ENCODE peak calls at places on chromosomes 2 and 18, in eight cellular contexts. F is SJCRH30; K is tibial artery; D is effector memory CD4-positive, alpha-beta T cell; U is dorsolateral prefrontal cortex; M is right atrium auricular region; R is CD4-positive, alpha-beta T cell; L is IMR-90. I is an unnamed sample.

GRCh38 chr2:119106301-119106897 is 52.2 kb downstream of the C1QL2 start:
- DNase-seq in F (peak; percentile 75), M (no peak), U (no peak), K (no peak), D (no peak), R (no peak), L (peak; percentile 33), I (peak; percentile 93)

GRCh38 chr2:198214108-198214736 is 409.8 kb downstream of the PLCL1 start:
- DNase-seq in L (no peak), F (no peak), U (no peak), R (no peak), K (no peak), D (no peak), M (no peak), I (no peak)

GRCh38 chr2:200839513-200839912 is 24.9 kb downstream of the CLK1 start:
- DNase-seq in L (no peak), F (no peak), M (no peak), D (no peak), K (no peak), R (no peak), U (no peak), I (peak; percentile 65)

GRCh38 chr2:184551631-184552030 is 46.7 kb upstream of the ZNF804A start:
- DNase-seq in F (peak; percentile 12), D (no peak), R (no peak), M (no peak), U (no peak), K (no peak), L (no peak), I (no peak)

GRCh38 chr2:117555965-117556364 is 258.5 kb upstream of the DDX18 start:
- DNase-seq in D (no peak), K (no peak), L (no peak), R (no peak), F (peak; percentile 49), M (no peak), U (no peak), I (no peak)

GRCh38 chr2:112830469-112830868 is 6.1 kb downstream of the IL1B start:
- DNase-seq in R (no peak), K (no peak), M (no peak), D (no peak), L (no peak), F (no peak), U (no peak), I (no peak)

GRCh38 chr2:235381261-235381912 is 112.5 kb upstream of the AGAP1 start:
- DNase-seq in F (no peak), D (no peak), K (no peak), M (no peak), L (peak; percentile 44), U (no peak), R (no peak), I (no peak)

GRCh38 chr2:222862068-222862914 is 1.5 kb downstream of the ACSL3 start:
- DNase-seq in U (no peak), R (no peak), L (peak; percentile 62), M (no peak), D (no peak), F (peak; percentile 62), K (no peak), I (no peak)

GRCh38 chr2:102367331-102367971 is 11.9 kb downstream of the IL18R1 start:
- DNase-seq in U (no peak), L (no peak), F (no peak), M (no peak), R (peak; percentile 18), D (peak; percentile 16), K (no peak), I (no peak)

GRCh38 chr2:231708773-231709635 is 679 bp downstream of the PTMA start:
- DNase-seq in U (no peak), M (no peak), K (no peak), F (peak; percentile 47), L (peak; percentile 31), D (peak; percentile 40), R (peak; percentile 42), I (peak; percentile 61)

GRCh38 chr2:11655495-11655894 is 14.5 kb downstream of the NTSR2 start:
- DNase-seq in L (no peak), F (no peak), U (no peak), D (no peak), R (no peak), M (no peak), K (no peak), I (no peak)

GRCh38 chr2:238763471-238763995 is 84.4 kb upstream of the TWIST2 start:
- DNase-seq in M (no peak), U (no peak), L (no peak), F (peak; percentile 97), K (no peak), R (no peak), D (no peak), I (no peak)

GRCh38 chr2:239211391-239212094 is 189.3 kb downstream of the HDAC4 start:
- DNase-seq in K (no peak), U (no peak), D (no peak), R (no peak), M (no peak), F (no peak), L (no peak), I (no peak)

GRCh38 chr2:191202209-191202721 is 42.9 kb upstream of the MYO1B start:
- DNase-seq in L (peak; percentile 89), K (no peak), M (no peak), R (no peak), F (no peak), U (no peak), D (no peak), I (no peak)

GRCh38 chr18:22726469-22726868 is 206.7 kb upstream of the RBBP8 start:
- DNase-seq in K (no peak), L (no peak), F (no peak), U (no peak), D (no peak), M (no peak), R (no peak), I (no peak)

GRCh38 chr2:174236429-174236828 is 11.9 kb downstream of the OLA1 start:
- DNase-seq in L (no peak), U (no peak), D (no peak), K (no peak), R (no peak), M (no peak), F (no peak), I (no peak)

GRCh38 chr18:26548144-26549102 is at the start of gene KCTD1:
- DNase-seq in R (peak; percentile 40), D (peak; percentile 37), F (peak; percentile 89), L (peak; percentile 84), M (peak; percentile 87), U (peak; percentile 76), K (peak; percentile 72), I (peak; percentile 96)

DNA sequence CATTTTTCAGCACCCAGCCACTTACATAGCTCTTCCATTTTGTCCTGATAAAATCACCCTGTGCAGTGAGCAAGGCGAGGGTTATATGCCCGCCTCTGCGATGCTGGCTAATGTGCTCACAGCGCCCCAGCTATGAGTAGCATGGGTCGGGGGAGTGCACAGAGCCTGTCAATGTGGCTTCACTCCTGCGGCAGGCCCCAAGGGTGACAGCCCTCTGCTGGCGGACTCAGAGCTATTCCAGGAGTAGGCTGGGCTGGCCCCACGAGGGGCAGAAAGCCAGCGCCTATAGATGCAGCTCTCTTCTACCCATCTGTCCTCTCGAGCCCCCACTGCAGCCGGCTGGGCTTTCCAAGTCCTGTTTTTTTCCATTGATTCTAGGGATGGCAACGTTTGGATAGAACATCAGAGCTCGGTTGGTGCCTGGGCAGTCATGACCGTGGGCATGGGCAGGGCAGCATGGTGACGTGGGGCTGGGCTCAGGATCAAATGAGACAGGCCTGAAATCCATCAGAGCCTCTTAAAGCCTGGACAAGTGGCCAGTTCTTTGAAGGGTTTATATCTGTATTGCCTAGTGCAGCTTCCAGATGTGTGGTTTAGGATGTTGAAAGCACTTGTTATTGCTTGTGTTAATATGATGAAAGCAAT is 134.7 kb downstream of the MCFD2 start:
- DNase-seq in F (no peak), L (peak; percentile 56), M (no peak), K (no peak), D (no peak), R (no peak), U (no peak), I (peak; percentile 93)
- H3K27ac ChIP-seq in F (no peak overlapping the region), L (peak overlapping the region; percentile 14), M (peak overlapping the region; percentile 50), K (peak overlapping the region; percentile 48), D (no peak overlapping the region), R (no peak overlapping the region), U (no peak overlapping the region), I (no peak overlapping the region)

GRCh38 chr2:95297639-95298395 is 670 bp downstream of the KCNIP3 start:
- DNase-seq in R (no peak), K (no peak), D (no peak), M (no peak), F (no peak), U (no peak), L (no peak), I (no peak)
- H3K27ac ChIP-seq in R (no peak overlapping the region), K (no peak overlapping the region), D (no peak overlapping the region), M (no peak overlapping the region), F (no peak overlapping the region), U (peak overlapping the region; percentile 71), L (no peak overlapping the region), I (no peak overlapping the region)

DNA sequence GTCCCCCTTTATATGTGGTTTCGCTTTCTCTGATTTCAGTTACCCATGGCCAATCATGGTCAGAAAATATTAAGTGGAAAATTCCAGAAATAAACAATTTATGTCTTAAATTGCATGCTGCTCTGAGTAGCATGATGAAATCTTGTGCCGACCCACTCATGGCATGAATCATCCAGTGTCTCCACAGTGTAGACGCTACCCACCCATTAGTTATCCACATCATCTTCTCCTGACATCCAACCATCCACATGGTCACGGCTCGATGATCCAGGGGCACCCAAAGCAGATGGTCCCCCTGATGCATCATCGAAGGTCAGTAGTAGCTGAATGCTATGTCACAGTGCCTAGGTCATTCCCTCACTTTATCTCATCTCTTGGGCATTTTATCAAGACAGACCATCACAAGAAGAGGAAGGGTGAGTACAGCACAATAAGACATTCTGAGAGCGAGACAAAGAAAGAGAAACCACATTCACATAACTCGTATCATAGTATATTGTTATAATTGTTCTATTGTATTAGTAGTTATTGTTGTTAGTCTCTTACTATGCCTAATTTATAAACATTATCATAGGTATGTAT is 44.1 kb upstream of the ACKR3 start:
- DNase-seq in R (no peak), U (no peak), F (no peak), M (no peak), D (no peak), K (no peak), L (no peak), I (no peak)
- H3K27ac ChIP-seq in R (no peak overlapping the region), U (no peak overlapping the region), F (no peak overlapping the region), M (no peak overlapping the region), D (no peak overlapping the region), K (no peak overlapping the region), L (no peak overlapping the region), I (no peak overlapping the region)

GRCh38 chr2:86499326-86499725 is 58.2 kb downstream of the KDM3A start:
- DNase-seq in L (no peak), K (no peak), D (no peak), R (no peak), U (no peak), F (no peak), M (no peak), I (no peak)

GRCh38 chr2:86498468-86499260 is 57.5 kb downstream of the KDM3A start:
- DNase-seq in D (no peak), R (no peak), M (no peak), F (no peak), U (no peak), L (peak; percentile 45), K (no peak), I (no peak)

GRCh38 chr2:86500325-86500724 is 59.2 kb downstream of the KDM3A start:
- DNase-seq in L (no peak), U (no peak), K (no peak), F (peak; percentile 11), D (no peak), R (no peak), M (no peak), I (no peak)
- H3K27ac ChIP-seq in L (no peak overlapping the region), U (no peak overlapping the region), K (no peak overlapping the region), F (no peak overlapping the region), D (no peak overlapping the region), R (no peak overlapping the region), M (no peak overlapping the region), I (no peak overlapping the region)

GRCh38 chr18:48080546-48080945 is 150.1 kb upstream of the SMAD2 start:
- DNase-seq in M (no peak), K (no peak), L (no peak), U (no peak), D (no peak), F (no peak), R (no peak), I (peak; percentile 66)
- H3K27ac ChIP-seq in M (no peak overlapping the region), K (no peak overlapping the region), L (no peak overlapping the region), U (no peak overlapping the region), D (no peak overlapping the region), F (no peak overlapping the region), R (no peak overlapping the region), I (no peak overlapping the region)